ENCODE peak calls at places on chromosomes 7 and 10, in ten cellular contexts. E is MM.1S, X is transverse colon, Z is H9, D is tibial artery, O is PC-3, P is heart left ventricle, V is ascending aorta, C is Peyer's patch, F is gastrocnemius medialis. M is an unnamed sample. For H3K4me1, the result is how much of the 10 kb centered on the place peaks cover.

GRCh38 chr10:60801538-60801937 is 23.3 kb downstream of the CDK1 start:
- DNase-seq in D (no peak), Z (no peak), F (no peak), X (no peak), C (no peak), E (no peak), O (peak), V (no peak), P (no peak), M (no peak)

GRCh38 chr7:128910569-128910945 is at the start of gene KCP:
- DNase-seq in O (no peak), C (no peak), V (no peak), F (no peak), P (no peak), D (peak), X (no peak), Z (peak), E (no peak), M (no peak)

GRCh38 chr10:86370006-86370585 is 3.5 kb upstream of the GRID1 start:
- DNase-seq in P (no peak), D (peak), V (no peak), F (peak), C (no peak), X (no peak), E (no peak), Z (peak), O (no peak), M (no peak)

GRCh38 chr7:131501422-131501821 is 55.0 kb downstream of the PODXL start:
- DNase-seq in Z (no peak), D (no peak), V (no peak), X (no peak), E (peak), F (no peak), O (no peak), C (no peak), P (no peak), M (peak)

GRCh38 chr7:116327751-116328150 is 117.4 kb downstream of the TES start:
- DNase-seq in V (no peak), F (no peak), O (peak), X (no peak), Z (no peak), C (no peak), D (no peak), P (no peak), E (no peak), M (no peak)

GRCh38 chr7:115015619-115016018 is 93.7 kb downstream of the MDFIC start:
- DNase-seq in E (no peak), D (no peak), P (no peak), O (no peak), X (peak), Z (no peak), F (no peak), C (no peak), V (no peak), M (no peak)

GRCh38 chr7:13448243-13448642 is 541.2 kb downstream of the ETV1 start:
- DNase-seq in V (no peak), X (no peak), E (no peak), F (no peak), D (no peak), P (no peak), O (no peak), Z (no peak), C (no peak), M (no peak)

GRCh38 chr10:6053816-6054581 is 8.2 kb downstream of the IL2RA start:
- DNase-seq in P (peak), C (peak), E (no peak), V (no peak), D (peak), F (peak), O (no peak), Z (no peak), X (peak), M (no peak)

GRCh38 chr7:78768859-78769258 is 684.6 kb downstream of the MAGI2 start:
- DNase-seq in X (no peak), O (no peak), C (no peak), D (no peak), V (no peak), Z (no peak), E (no peak), P (no peak), F (no peak), M (no peak)

GRCh38 chr7:84490661-84491060 is 296.1 kb upstream of the SEMA3A start:
- DNase-seq in Z (no peak), X (no peak), D (no peak), P (no peak), E (no peak), F (no peak), C (no peak), O (no peak), V (no peak), M (no peak)

GRCh38 chr7:77897004-77897547 is 98.5 kb downstream of the PHTF2 start:
- DNase-seq in F (no peak), E (no peak), P (no peak), O (no peak), V (no peak), D (no peak), Z (no peak), C (no peak), X (no peak), M (no peak)

GRCh38 chr10:133023216-133023843 is 64.4 kb upstream of the ADGRA1 start:
- DNase-seq in O (no peak), F (no peak), D (no peak), C (no peak), X (no peak), E (no peak), V (no peak), P (no peak), Z (no peak), M (no peak)

GRCh38 chr7:93196331-93196730 is 29.9 kb downstream of the HEPACAM2 start:
- DNase-seq in C (no peak), Z (no peak), O (no peak), X (peak), D (no peak), E (no peak), V (no peak), P (no peak), F (no peak), M (no peak)

GRCh38 chr10:70432101-70432500 is 9.4 kb downstream of the NODAL start:
- DNase-seq in E (no peak), V (no peak), C (no peak), P (peak), D (no peak), X (no peak), Z (no peak), O (no peak), F (no peak), M (peak)

GRCh38 chr7:157480651-157481050 is 143.8 kb downstream of the DNAJB6 start:
- DNase-seq in O (no peak), C (no peak), P (no peak), X (no peak), V (no peak), D (no peak), F (peak), E (no peak), Z (peak), M (no peak)

GRCh38 chr7:725223-726005 is 1.1 kb upstream of the DNAAF5 start:
- DNase-seq in Z (no peak), V (no peak), C (no peak), O (peak), F (no peak), E (no peak), P (no peak), X (no peak), D (no peak), M (peak)

GRCh38 chr7:138837627-138838026 is 39.6 kb upstream of the ATP6V0A4 start:
- DNase-seq in F (no peak), C (no peak), X (no peak), V (no peak), E (no peak), O (no peak), D (no peak), P (peak), Z (no peak), M (no peak)

GRCh38 chr7:7970113-7970619 is 1.6 kb downstream of the GLCCI1 start:
- DNase-seq in E (no peak), C (no peak), X (no peak), Z (no peak), V (no peak), O (no peak), F (no peak), P (no peak), D (no peak), M (no peak)

GRCh38 chr10:33216661-33217427 is 117.6 kb downstream of the NRP1 start:
- DNase-seq in C (no peak), F (no peak), X (no peak), P (no peak), V (no peak), E (no peak), Z (no peak), D (no peak), O (peak), M (peak)

GRCh38 chr7:36605261-36605660 is 119.0 kb downstream of the AOAH start:
- DNase-seq in O (peak), Z (no peak), X (no peak), V (no peak), E (no peak), P (no peak), F (no peak), C (no peak), D (no peak), M (peak)

DNA sequence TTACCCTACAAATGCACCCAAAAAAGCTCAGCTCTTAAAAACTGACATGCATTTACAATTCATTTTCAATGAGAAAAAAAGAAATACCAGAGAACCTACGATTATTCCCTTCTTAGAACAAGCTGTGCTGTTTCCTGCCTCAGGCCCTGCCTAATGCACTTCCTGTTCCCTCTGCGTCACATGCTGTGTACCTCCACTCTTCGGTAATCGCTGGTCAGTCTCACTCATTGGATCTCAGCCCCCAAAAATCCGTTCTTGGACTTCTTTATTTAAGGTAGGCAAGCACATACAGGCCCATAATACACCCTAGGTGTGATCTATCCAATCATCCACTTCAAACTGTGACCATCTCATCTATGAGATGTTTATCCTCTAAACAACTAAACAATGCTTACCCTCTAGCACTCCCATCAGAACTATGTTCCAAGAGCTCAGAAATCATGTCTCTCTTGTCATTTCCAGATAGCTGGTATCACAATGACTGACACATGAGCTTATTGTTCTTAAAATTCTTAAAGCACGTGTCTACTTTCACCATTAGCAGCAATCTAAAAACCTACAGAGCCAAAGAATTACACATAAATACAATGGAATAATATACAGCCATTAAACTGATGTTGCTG is 83.9 kb downstream of the CADPS2 start:
- DNase-seq in V (no peak), F (no peak), O (no peak), Z (peak), D (no peak), C (no peak), P (peak), E (peak), X (no peak), M (no peak)
- H3K4me1 ChIP-seq in V (under half), F (under half), O (under half), Z (under half), D (under half), C (under half), P (under half), E (under half), X (under half), M (under half)

DNA sequence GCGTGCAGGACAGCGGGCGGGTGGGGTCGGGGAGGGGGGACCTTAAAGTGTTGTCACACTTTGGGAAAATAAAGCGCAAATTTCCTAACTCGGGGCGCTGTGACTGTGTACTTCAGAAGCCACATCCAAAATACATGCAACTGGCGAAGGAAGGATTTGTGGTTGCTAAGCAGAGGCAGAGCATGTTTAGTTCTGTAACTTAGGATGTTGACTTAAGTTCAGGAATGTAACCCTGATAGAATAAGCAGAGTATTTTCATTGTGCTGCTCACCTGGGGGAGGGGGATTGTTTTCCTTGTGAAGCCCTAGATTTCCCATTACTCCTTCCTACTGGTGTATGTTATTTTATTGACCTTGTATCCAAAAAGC is 494 bp upstream of the FAM53B start:
- DNase-seq in X (no peak), O (peak), F (no peak), V (no peak), D (no peak), Z (no peak), P (no peak), C (no peak), E (no peak), M (peak)
- H3K4me1 ChIP-seq in X (half or more), O (half or more), F (under half), V (under half), D (under half), Z (under half), P (under half), C (under half), E (under half), M (half or more)

DNA sequence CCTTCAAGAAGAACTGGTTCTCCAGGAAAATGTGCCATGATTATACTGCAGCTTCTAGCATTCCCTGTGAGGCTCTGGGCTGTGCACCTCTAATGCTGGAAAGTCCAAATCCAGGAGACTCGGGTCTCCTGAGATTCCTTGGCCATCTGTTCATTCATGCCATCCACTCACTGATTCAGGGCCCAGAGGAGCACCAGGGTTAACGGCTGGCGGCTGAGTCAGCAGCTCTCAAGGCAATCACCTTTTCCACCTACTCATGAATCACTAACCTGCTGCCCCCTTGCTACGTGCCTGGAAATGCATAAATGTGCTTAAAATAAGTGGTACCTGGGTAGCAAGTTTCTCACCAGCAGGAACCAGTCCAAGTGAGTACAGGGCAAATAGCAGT is 132.7 kb downstream of the KCNMA1 start:
- DNase-seq in F (no peak), P (no peak), D (peak), X (no peak), V (no peak), E (no peak), Z (no peak), O (peak), C (no peak), M (peak)
- H3K4me1 ChIP-seq in F (under half), P (under half), D (under half), X (under half), V (under half), E (under half), Z (under half), O (half or more), C (under half), M (half or more)

GRCh38 chr10:28331821-28332220 is 29.0 kb upstream of the MPP7 start:
- DNase-seq in Z (no peak), F (no peak), D (no peak), O (peak), X (no peak), E (no peak), V (no peak), C (no peak), P (no peak), M (peak)

GRCh38 chr10:28327494-28327886 is 24.6 kb upstream of the MPP7 start:
- DNase-seq in C (no peak), P (no peak), Z (no peak), E (no peak), F (no peak), X (no peak), V (no peak), O (no peak), D (no peak), M (peak)

GRCh38 chr10:28332699-28333098 is 29.8 kb upstream of the MPP7 start:
- DNase-seq in C (no peak), F (no peak), E (no peak), D (no peak), O (no peak), V (no peak), P (no peak), X (no peak), Z (no peak), M (no peak)

GRCh38 chr10:28326516-28327493 is 23.9 kb upstream of the MPP7 start:
- DNase-seq in X (peak), F (peak), O (no peak), E (no peak), D (peak), P (peak), V (peak), C (no peak), Z (peak), M (peak)

GRCh38 chr10:28328346-28328745 is 25.5 kb upstream of the MPP7 start:
- DNase-seq in V (no peak), X (no peak), F (no peak), Z (no peak), C (no peak), O (no peak), E (no peak), D (no peak), P (no peak), M (no peak)
- H3K4me1 ChIP-seq in V (under half), X (under half), F (under half), Z (under half), C (under half), O (under half), E (under half), D (under half), P (under half), M (under half)

GRCh38 chr7:43116451-43116850 is 4.0 kb downstream of the HECW1 start:
- DNase-seq in Z (no peak), C (no peak), V (no peak), E (no peak), F (no peak), P (no peak), X (no peak), O (no peak), D (no peak), M (no peak)

GRCh38 chr7:43119371-43120069 is 7.1 kb downstream of the HECW1 start:
- DNase-seq in E (no peak), P (no peak), V (no peak), D (no peak), Z (no peak), X (no peak), F (no peak), O (no peak), C (no peak), M (no peak)

GRCh38 chr7:43117025-43117424 is 4.6 kb downstream of the HECW1 start:
- DNase-seq in C (no peak), O (no peak), Z (no peak), F (no peak), X (no peak), P (no peak), E (no peak), V (no peak), D (no peak), M (no peak)

GRCh38 chr7:43114451-43114765 is 2.0 kb downstream of the HECW1 start:
- DNase-seq in E (no peak), X (no peak), D (no peak), F (no peak), P (no peak), V (no peak), C (no peak), Z (no peak), O (no peak), M (no peak)

GRCh38 chr7:43117842-43118241 is 5.4 kb downstream of the HECW1 start:
- DNase-seq in V (no peak), Z (no peak), P (no peak), X (no peak), O (no peak), F (no peak), C (no peak), D (no peak), E (no peak), M (no peak)
- H3K4me1 ChIP-seq in V (under half), Z (under half), P (under half), X (under half), O (under half), F (under half), C (under half), D (under half), E (under half), M (under half)

M was measured in mammary epithelial cell.